ENCODE peak calls at places on chromosomes 12 and 14, in four cellular contexts. Y, G, V and W are unnamed samples. For H3K27me3, the result is how much of the 10 kb centered on the place peaks cover.

GRCh38 chr12:94186461-94187237 is 38.3 kb downstream of the PLXNC1 start:
- DNase-seq in G (no peak), Y (no peak), V (no peak), W (no peak)

GRCh38 chr14:90288646-90289355 is 32.4 kb downstream of the PSMC1 start:
- DNase-seq in G (no peak), V (no peak), Y (no peak), W (no peak)

GRCh38 chr14:80037349-80037748 is 174.0 kb downstream of the DIO2 start:
- DNase-seq in Y (no peak), V (no peak), G (no peak), W (no peak)

GRCh38 chr12:38887770-38888169 is 17.6 kb downstream of the CPNE8 start:
- DNase-seq in G (no peak), Y (no peak), V (no peak), W (no peak)

GRCh38 chr12:4819654-4820053 is 90.1 kb upstream of the KCNA1 start:
- DNase-seq in G (no peak), V (no peak), Y (no peak), W (no peak)

GRCh38 chr12:51833446-51834227 is 14.9 kb downstream of the FIGNL2 start:
- DNase-seq in G (no peak), Y (no peak), V (no peak), W (no peak)

GRCh38 chr12:53492830-53493609 is 6.2 kb downstream of the MAP3K12 start:
- DNase-seq in Y (peak), V (peak), G (peak), W (peak)

GRCh38 chr12:117967512-117967911 is 1.3 kb downstream of the KSR2 start:
- DNase-seq in V (no peak), Y (no peak), G (no peak), W (no peak)

GRCh38 chr12:106010746-106011145 is 128.0 kb downstream of the NUAK1 start:
- DNase-seq in Y (no peak), V (no peak), G (no peak), W (no peak)

GRCh38 chr14:99271951-99272668 is at the start of gene BCL11B:
- DNase-seq in V (no peak), G (peak), Y (peak), W (no peak)

GRCh38 chr12:25903603-25904245 is 54.8 kb upstream of the RASSF8 start:
- DNase-seq in V (no peak), G (no peak), Y (no peak), W (no peak)

GRCh38 chr12:98998697-98999299 is 353.7 kb downstream of the APAF1 start:
- DNase-seq in V (no peak), G (no peak), Y (no peak), W (no peak)

GRCh38 chr12:44342371-44342770 is 506.5 kb downstream of the TMEM117 start:
- DNase-seq in Y (no peak), V (no peak), G (no peak), W (no peak)

DNA sequence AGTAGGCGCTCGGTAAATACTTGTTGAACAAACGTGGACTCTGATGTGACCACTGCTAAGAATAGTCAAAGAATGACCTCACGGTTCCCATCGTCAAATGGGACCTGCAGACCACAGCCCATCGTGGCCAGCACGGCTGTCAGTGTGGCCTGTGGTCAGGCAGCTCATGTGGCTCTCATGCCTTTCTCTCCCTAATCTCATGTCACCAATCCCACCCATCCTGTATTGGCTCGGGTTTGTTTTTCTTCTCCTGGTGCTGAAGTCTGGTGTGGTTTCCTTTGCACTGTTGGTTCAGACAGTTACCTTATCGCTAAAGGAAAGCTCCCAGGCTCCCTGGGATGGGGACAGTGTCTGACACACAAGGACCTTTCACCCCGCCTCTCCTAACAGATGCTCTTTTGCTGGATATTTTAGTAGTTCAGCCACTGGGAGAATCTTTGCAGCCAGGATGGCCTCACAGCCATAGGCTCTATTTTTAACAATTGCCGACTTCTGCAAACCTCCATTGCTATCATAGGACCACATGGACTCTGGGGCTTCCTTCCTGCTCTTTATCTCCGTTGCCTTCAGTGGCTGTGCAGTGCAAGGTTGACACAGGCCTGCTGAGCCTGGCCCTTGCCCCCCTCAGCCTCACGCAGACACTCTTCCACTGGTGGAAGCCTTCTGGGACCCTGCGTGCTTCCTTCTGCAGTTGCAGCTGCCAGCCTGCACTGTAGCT is 293.1 kb upstream of the FKBP4 start:
- DNase-seq in Y (no peak), G (no peak), V (no peak), W (no peak)
- H3K27me3 ChIP-seq in Y (under half), G (under half), V (under half), W (half or more)

DNA sequence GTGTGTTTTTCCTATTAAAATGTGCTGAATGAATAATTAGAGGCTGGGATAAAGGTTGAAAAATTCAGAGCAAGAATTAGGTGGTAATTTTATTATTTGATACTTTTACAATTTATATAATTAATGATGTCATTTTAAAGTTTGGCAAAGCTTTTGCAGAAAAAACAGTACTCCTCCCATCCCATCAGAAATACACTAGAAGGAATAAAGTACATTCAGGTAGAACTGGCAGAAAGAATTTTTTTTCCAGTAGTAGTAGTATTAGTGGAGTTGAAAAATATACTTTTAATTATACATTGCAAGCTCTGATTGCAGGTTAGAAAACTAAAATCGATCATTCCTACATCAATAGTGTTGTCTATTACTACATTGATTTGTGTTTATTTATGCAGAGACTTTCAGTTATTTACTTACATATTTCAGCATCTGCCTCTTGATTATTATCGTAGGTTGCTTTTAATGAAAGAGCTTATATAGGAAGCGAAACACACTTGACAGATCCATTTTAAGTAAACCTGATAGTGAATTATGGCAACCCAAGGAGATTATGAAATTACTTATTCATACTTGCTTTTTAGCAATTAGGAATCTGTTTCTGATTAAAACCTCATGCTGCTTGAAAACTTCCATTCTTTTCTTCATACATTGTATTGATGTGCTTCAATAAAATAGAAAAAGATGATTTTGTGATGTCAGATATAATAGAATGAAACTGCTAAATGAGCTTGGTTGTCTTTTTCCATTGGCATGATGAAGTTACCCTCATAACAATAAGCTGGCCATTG is 10.1 kb downstream of the FOXG1 start:
- DNase-seq in Y (no peak), G (no peak), V (no peak), W (no peak)
- H3K27me3 ChIP-seq in Y (under half), G (under half), V (half or more), W (half or more)

DNA sequence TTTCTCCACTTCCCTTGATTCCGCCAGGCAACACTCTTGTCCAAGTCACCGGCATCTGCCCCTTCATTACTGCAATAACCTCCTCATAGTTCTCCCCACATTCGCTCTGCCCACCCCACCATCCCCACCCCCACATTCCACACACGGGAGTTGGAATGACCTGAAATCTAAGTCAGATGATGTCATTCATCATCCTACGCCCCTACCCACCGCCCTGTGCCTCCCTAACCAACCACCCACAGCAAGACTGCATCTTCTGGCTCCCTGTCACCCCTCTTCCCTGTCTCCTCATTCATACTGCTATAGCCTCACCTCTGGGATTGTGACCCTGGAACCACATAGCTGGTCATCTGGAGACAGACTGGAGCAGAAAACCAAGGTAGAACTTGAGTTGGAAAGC is 7.9 kb upstream of the PWP1 start:
- DNase-seq in V (no peak), G (no peak), Y (no peak), W (no peak)
- H3K27me3 ChIP-seq in V (under half), G (under half), Y (under half), W (under half)

GRCh38 chr14:72883109-72883508 is 10.8 kb downstream of the DPF3 start:
- DNase-seq in Y (no peak), V (no peak), G (no peak), W (no peak)
- H3K27me3 ChIP-seq in Y (under half), V (under half), G (under half), W (under half)

GRCh38 chr12:1808036-1808797 is 12.1 kb upstream of the LRTM2 start:
- DNase-seq in V (no peak), Y (no peak), G (no peak), W (peak)
- H3K27me3 ChIP-seq in V (under half), Y (under half), G (under half), W (under half)

GRCh38 chr14:92317511-92317910 is 5.5 kb upstream of the SLC24A4 start:
- DNase-seq in V (no peak), Y (no peak), G (no peak), W (no peak)
- H3K27me3 ChIP-seq in V (under half), Y (under half), G (under half), W (under half)

GRCh38 chr12:120944645-120945217 is 33.6 kb upstream of the HNF1A start:
- DNase-seq in Y (peak), G (peak), V (no peak), W (no peak)
- H3K27me3 ChIP-seq in Y (under half), G (under half), V (under half), W (under half)

GRCh38 chr12:59570134-59570533 is 25.7 kb upstream of the SLC16A7 start:
- DNase-seq in G (no peak), Y (no peak), V (no peak), W (peak)
- H3K27me3 ChIP-seq in G (under half), Y (under half), V (under half), W (under half)

DNA sequence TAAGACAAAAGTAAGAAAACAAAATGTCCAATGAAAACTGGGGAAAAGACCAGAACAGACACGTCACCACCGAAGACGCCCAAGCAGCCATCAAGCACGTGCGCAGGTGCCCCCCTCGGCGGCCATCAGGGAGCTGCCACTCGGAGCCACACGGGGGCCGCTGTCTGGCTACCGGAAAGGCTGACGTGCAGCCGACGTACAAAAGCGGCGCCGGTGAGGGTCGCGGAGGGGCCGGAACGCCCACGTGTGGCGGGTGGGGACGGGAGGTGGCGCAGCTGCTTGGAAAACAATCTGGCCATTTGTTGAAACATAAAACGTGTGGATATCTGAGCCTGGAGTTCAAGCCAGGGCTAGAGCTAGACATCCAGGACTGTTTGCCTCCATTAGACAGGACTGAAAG is 60.7 kb downstream of the GALNT9 start:
- DNase-seq in Y (no peak), V (no peak), G (no peak), W (no peak)
- H3K27me3 ChIP-seq in Y (under half), V (half or more), G (under half), W (under half)

GRCh38 chr14:77204457-77204796 is 22.8 kb downstream of the TMEM63C start:
- DNase-seq in V (no peak), G (no peak), Y (no peak), W (no peak)
- H3K27me3 ChIP-seq in V (half or more), G (under half), Y (under half), W (under half)